ENCODE peak calls at places on chromosomes 1 and 21, in nine cellular contexts. E, U, S, D, Y, W, P, X and F are unnamed samples.

GRCh38 chr1:228463559-228464455 is 23.4 kb upstream of the RNF187 start:
- DNase-seq in S (no peak), X (no peak), P (no peak), W (no peak), Y (peak), U (peak), D (peak), E (peak), F (no peak)

GRCh38 chr1:182368903-182369302 is 22.7 kb downstream of the GLUL start:
- DNase-seq in D (no peak), S (no peak), U (no peak), Y (no peak), E (no peak), P (no peak), W (no peak), X (no peak), F (no peak)

GRCh38 chr1:238465449-238465848 is 574.7 kb upstream of the ZP4 start:
- DNase-seq in S (peak), X (no peak), W (no peak), Y (no peak), P (peak), U (no peak), D (no peak), E (no peak), F (no peak)

GRCh38 chr21:46213620-46214286 is 14.8 kb downstream of the LSS start:
- DNase-seq in P (no peak), X (no peak), E (no peak), D (no peak), S (no peak), U (no peak), Y (no peak), W (no peak), F (no peak)

GRCh38 chr1:98049370-98050115 is 128.7 kb upstream of the DPYD start:
- DNase-seq in U (no peak), E (no peak), P (peak), W (no peak), Y (no peak), X (peak), D (no peak), S (no peak), F (no peak)

GRCh38 chr1:75954594-75954993 is 22.4 kb upstream of the ASB17 start:
- DNase-seq in Y (no peak), D (no peak), W (no peak), S (no peak), P (peak), U (peak), X (peak), E (no peak), F (no peak)

GRCh38 chr1:92404661-92405060 is 82.1 kb downstream of the GFI1 start:
- DNase-seq in E (no peak), W (no peak), X (no peak), Y (peak), S (no peak), U (peak), D (no peak), P (peak), F (no peak)

GRCh38 chr1:89965203-89965900 is 29.6 kb upstream of the ZNF326 start:
- DNase-seq in W (no peak), X (no peak), D (no peak), E (no peak), U (peak), P (peak), S (no peak), Y (no peak), F (no peak)

GRCh38 chr1:205534444-205534985 is 30.0 kb downstream of the CDK18 start:
- DNase-seq in S (no peak), Y (no peak), X (no peak), D (no peak), U (no peak), W (no peak), E (no peak), P (no peak), F (no peak)

GRCh38 chr1:221897312-221897711 is 155.4 kb upstream of the DUSP10 start:
- DNase-seq in Y (no peak), W (no peak), D (no peak), S (peak), X (no peak), P (peak), U (peak), E (no peak), F (peak)

GRCh38 chr1:26768755-26769154 is 19.0 kb upstream of the PIGV start:
- DNase-seq in S (peak), W (no peak), Y (peak), D (no peak), P (peak), U (peak), E (no peak), X (no peak), F (no peak)

GRCh38 chr1:154999651-155000474 is 2.7 kb upstream of the ZBTB7B start:
- DNase-seq in X (no peak), D (peak), S (no peak), E (peak), W (peak), Y (no peak), U (peak), P (no peak), F (no peak)

GRCh38 chr1:110880708-110881374 is 7.9 kb downstream of the CD53 start:
- DNase-seq in D (no peak), X (no peak), Y (no peak), E (peak), U (no peak), S (no peak), W (no peak), P (no peak), F (no peak)

GRCh38 chr1:108575241-108575850 is 15.4 kb downstream of the EEIG2 start:
- DNase-seq in U (no peak), Y (no peak), W (no peak), E (no peak), D (no peak), S (no peak), P (no peak), X (no peak), F (no peak)

GRCh38 chr1:15691434-15692032 is 7.4 kb downstream of the PLEKHM2 start:
- DNase-seq in D (no peak), W (no peak), Y (no peak), X (no peak), U (no peak), E (no peak), P (no peak), S (no peak), F (no peak)

GRCh38 chr1:24929876-24930702 is at the start of gene RUNX3:
- DNase-seq in X (peak), W (peak), D (peak), S (no peak), U (no peak), Y (no peak), P (no peak), E (peak), F (no peak)

GRCh38 chr1:26017606-26018005 is 4.0 kb upstream of the EXTL1 start:
- DNase-seq in E (no peak), X (no peak), Y (no peak), W (no peak), U (no peak), D (no peak), P (no peak), S (no peak), F (no peak)

GRCh38 chr1:105779727-105780126 is 1276.7 kb upstream of the PRMT6 start:
- DNase-seq in U (no peak), Y (no peak), E (no peak), P (no peak), X (no peak), S (no peak), W (no peak), D (no peak), F (no peak)

GRCh38 chr21:25025596-25025995 is 581.7 kb downstream of the MRPL39 start:
- DNase-seq in E (no peak), D (no peak), S (no peak), P (no peak), W (no peak), U (no peak), Y (no peak), X (no peak), F (no peak)

GRCh38 chr1:65467536-65467935 is 47.1 kb downstream of the LEPR start:
- DNase-seq in S (no peak), D (no peak), U (peak), P (peak), W (peak), X (no peak), Y (no peak), E (no peak), F (no peak)

GRCh38 chr1:162381941-162382750 is 618 bp downstream of the C1orf226 start:
- DNase-seq in Y (no peak), X (no peak), D (no peak), S (no peak), E (no peak), P (no peak), U (peak), W (no peak), F (no peak)

GRCh38 chr1:231494439-231495110 is 33.9 kb upstream of the TSNAX start:
- DNase-seq in W (no peak), Y (no peak), D (no peak), P (no peak), E (no peak), S (no peak), U (no peak), X (no peak), F (no peak)

GRCh38 chr1:171110485-171111340 is 20.0 kb downstream of the FMO3 start:
- DNase-seq in W (no peak), S (no peak), P (peak), U (no peak), D (no peak), Y (no peak), E (no peak), X (no peak), F (no peak)

GRCh38 chr21:32844653-32845443 is 73.3 kb upstream of the PAXBP1 start:
- DNase-seq in X (no peak), P (peak), S (peak), E (no peak), U (peak), W (no peak), D (no peak), Y (peak), F (peak)

GRCh38 chr21:34598931-34599400 is 15.9 kb downstream of the RCAN1 start:
- DNase-seq in E (no peak), Y (no peak), U (peak), W (no peak), P (no peak), S (no peak), D (no peak), X (no peak), F (no peak)

GRCh38 chr1:53025034-53025777 is 36.8 kb upstream of the PODN start:
- DNase-seq in U (peak), X (no peak), W (peak), S (peak), Y (peak), D (no peak), P (peak), E (no peak), F (peak)

GRCh38 chr1:41811051-41811795 is 107.5 kb downstream of the HIVEP3 start:
- DNase-seq in Y (no peak), P (peak), E (no peak), X (no peak), S (no peak), W (no peak), U (no peak), D (peak), F (no peak)

GRCh38 chr21:44564099-44564498 is 5.5 kb upstream of the KRTAP10-3 start:
- DNase-seq in P (no peak), D (no peak), U (no peak), S (no peak), X (no peak), E (no peak), Y (no peak), W (no peak), F (no peak)

GRCh38 chr1:212157252-212157651 is 121.7 kb downstream of the DTL start:
- DNase-seq in S (no peak), E (no peak), U (peak), Y (no peak), D (no peak), P (no peak), X (no peak), W (no peak), F (no peak)

GRCh38 chr21:39686636-39687035 is 58.3 kb upstream of the IGSF5 start:
- DNase-seq in W (no peak), P (no peak), X (no peak), S (no peak), Y (no peak), E (no peak), D (no peak), U (no peak), F (no peak)

GRCh38 chr21:21213297-21213696 is 215.1 kb downstream of the NCAM2 start:
- DNase-seq in D (no peak), Y (no peak), S (no peak), U (no peak), X (no peak), P (peak), W (no peak), E (no peak), F (no peak)

GRCh38 chr1:9201421-9202239 is 32.9 kb upstream of the H6PD start:
- DNase-seq in X (no peak), D (no peak), Y (peak), W (no peak), U (peak), E (no peak), S (no peak), P (peak), F (no peak)

GRCh38 chr1:37958690-37959089 is 11.8 kb upstream of the INPP5B start:
- DNase-seq in U (no peak), P (peak), X (no peak), S (peak), D (no peak), E (no peak), W (no peak), Y (peak), F (peak)